ENCODE peak calls at places on chromosomes 6 and 20, in ten cellular contexts. E is KBM-7; Q is A172; B is GM23338; I is anterior cingulate cortex; P is NCI-H524; V is stimulated activated naive CD8-positive, alpha-beta T cell treated with anti-CD3 and anti-CD28 coated beads, Interleukin-15, amount 100 ng/mL, for 72 hours; W is naive thymus-derived CD4-positive, alpha-beta T cell; Z is AG08395; G is activated CD4-positive, alpha-beta T cell treated with anti-CD3 and anti-CD28 coated beads for 36 hours. Y is an unnamed sample.

GRCh38 chr20:5056801-5057599 is 55.7 kb upstream of the SLC23A2 start:
- DNase-seq in G (peak; percentile 84), Q (peak; percentile 62), Z (peak; percentile 53), W (peak; percentile 78), I (peak; percentile 16), E (peak; percentile 86), P (no peak), B (peak; percentile 64), V (peak; percentile 71), Y (peak; percentile 90)

GRCh38 chr6:5132741-5133140 is 47.6 kb downstream of the PPP1R3G start:
- DNase-seq in Q (no peak), Z (peak; percentile 85), G (no peak), I (peak; percentile 29), E (peak; percentile 44), B (peak; percentile 76), P (no peak), V (no peak), W (no peak), Y (no peak)

GRCh38 chr6:145621776-145622175 is 113.5 kb downstream of the EPM2A start:
- DNase-seq in B (no peak), G (no peak), E (no peak), I (no peak), V (no peak), W (no peak), P (no peak), Q (no peak), Z (no peak), Y (no peak)

GRCh38 chr20:33897313-33897912 is 86.3 kb downstream of the CHMP4B start:
- DNase-seq in Z (no peak), W (no peak), B (no peak), P (no peak), G (peak; percentile 29), V (no peak), Q (peak; percentile 41), E (no peak), I (no peak), Y (peak; percentile 36)

GRCh38 chr6:112234596-112234995 is 19.8 kb downstream of the LAMA4 start:
- DNase-seq in P (no peak), E (no peak), I (no peak), Q (no peak), W (no peak), B (no peak), V (no peak), Z (no peak), G (no peak), Y (no peak)

GRCh38 chr20:60055740-60056139 is 97.5 kb downstream of the CDH26 start:
- DNase-seq in B (no peak), W (peak; percentile 45), G (peak; percentile 61), V (peak; percentile 43), Q (peak; percentile 30), E (peak; percentile 84), P (no peak), I (no peak), Z (no peak), Y (peak; percentile 99)

GRCh38 chr6:2542858-2543218 is 207.9 kb downstream of the MYLK4 start:
- DNase-seq in Z (no peak), P (no peak), B (no peak), E (peak; percentile 98), W (peak; percentile 55), G (peak; percentile 58), Q (peak; percentile 91), I (no peak), V (peak; percentile 55), Y (peak; percentile 99)

GRCh38 chr6:148054219-148054618 is 288.4 kb upstream of the SASH1 start:
- DNase-seq in I (no peak), Z (no peak), E (no peak), Q (no peak), G (no peak), B (no peak), P (no peak), W (no peak), V (no peak), Y (no peak)

GRCh38 chr20:34571753-34572152 is 13.2 kb downstream of the MAP1LC3A start:
- DNase-seq in G (no peak), I (no peak), E (no peak), B (peak; percentile 29), Q (no peak), V (no peak), Z (no peak), W (no peak), P (no peak), Y (peak; percentile 39)

GRCh38 chr20:38290829-38291581 is 13.0 kb upstream of the BPI start:
- DNase-seq in B (peak; percentile 92), Z (peak; percentile 55), I (no peak), P (peak; percentile 24), G (peak; percentile 16), Q (peak; percentile 91), W (no peak), E (no peak), V (no peak), Y (peak; percentile 48)

GRCh38 chr6:101276066-101276465 is 117.4 kb upstream of the GRIK2 start:
- DNase-seq in G (no peak), Z (no peak), P (no peak), I (no peak), W (no peak), E (no peak), B (no peak), V (no peak), Q (no peak), Y (no peak)

GRCh38 chr6:85641916-85642773 is 541 bp downstream of the SYNCRIP start:
- DNase-seq in I (peak; percentile 62), V (peak; percentile 62), G (peak; percentile 71), E (peak; percentile 66), Q (no peak), Z (peak; percentile 30), W (peak; percentile 49), B (peak; percentile 68), P (no peak), Y (peak; percentile 76)

GRCh38 chr20:16387661-16388060 is 185.6 kb downstream of the KIF16B start:
- DNase-seq in Z (no peak), B (no peak), Q (no peak), G (no peak), W (no peak), I (no peak), E (peak; percentile 19), P (no peak), V (no peak), Y (peak; percentile 9)

GRCh38 chr6:13352165-13352564 is 23.8 kb upstream of the TBC1D7 start:
- DNase-seq in B (no peak), Q (no peak), I (no peak), E (no peak), V (no peak), P (no peak), G (no peak), W (no peak), Z (no peak), Y (no peak)

GRCh38 chr6:146912730-146913680 is 291.2 kb upstream of the STXBP5 start:
- DNase-seq in Q (no peak), V (no peak), G (no peak), E (no peak), W (no peak), I (no peak), Z (no peak), P (no peak), B (no peak), Y (peak; percentile 40)

GRCh38 chr6:107264357-107264831 is 149.1 kb upstream of the BEND3 start:
- DNase-seq in W (no peak), P (no peak), V (no peak), G (no peak), Q (peak; percentile 69), E (no peak), Z (peak; percentile 26), B (no peak), I (no peak), Y (peak; percentile 18)

GRCh38 chr20:58579819-58580492 is 64.8 kb upstream of the APCDD1L start:
- DNase-seq in W (no peak), Q (no peak), B (no peak), V (no peak), E (no peak), Z (no peak), P (no peak), I (no peak), G (no peak), Y (no peak)

GRCh38 chr6:132202569-132202968 is 198.7 kb downstream of the MOXD1 start:
- DNase-seq in V (no peak), Z (peak; percentile 88), G (no peak), I (no peak), P (no peak), Q (peak; percentile 20), E (no peak), B (no peak), W (no peak), Y (no peak)

GRCh38 chr20:17648782-17649730 is 33.0 kb downstream of the RRBP1 start:
- DNase-seq in E (no peak), G (peak; percentile 60), Z (no peak), I (no peak), B (peak; percentile 47), V (peak; percentile 39), W (peak; percentile 33), P (peak; percentile 52), Q (no peak), Y (peak; percentile 72)

GRCh38 chr20:44619294-44619693 is 32.2 kb downstream of the ADA start:
- DNase-seq in W (no peak), G (no peak), Z (no peak), E (no peak), B (no peak), V (no peak), P (no peak), I (no peak), Q (no peak), Y (no peak)

GRCh38 chr6:5442946-5443345 is 181.6 kb downstream of the FARS2 start:
- DNase-seq in Z (no peak), I (no peak), V (no peak), E (no peak), W (no peak), Q (no peak), P (no peak), G (no peak), B (no peak), Y (no peak)

GRCh38 chr6:61585504-61585903 is 700.5 kb downstream of the KHDRBS2 start:
- DNase-seq in V (no peak), G (no peak), Z (no peak), Q (no peak), B (no peak), E (no peak), P (no peak), I (no peak), W (no peak), Y (no peak)

GRCh38 chr6:41306187-41306854 is 19.8 kb upstream of the TREM1 start:
- DNase-seq in E (peak; percentile 62), B (peak; percentile 85), P (no peak), I (no peak), G (peak; percentile 59), V (peak; percentile 46), Q (peak; percentile 50), W (peak; percentile 34), Z (peak; percentile 40), Y (peak; percentile 58)

GRCh38 chr6:38714239-38715015 is 684 bp upstream of the DNAH8 start:
- DNase-seq in Q (no peak), Z (no peak), P (no peak), B (no peak), I (no peak), G (peak; percentile 26), E (no peak), W (no peak), V (no peak), Y (no peak)

GRCh38 chr6:170283212-170284081 is 7.4 kb downstream of the DLL1 start:
- DNase-seq in Z (no peak), B (no peak), E (no peak), V (no peak), W (no peak), Q (no peak), G (no peak), I (no peak), P (no peak), Y (no peak)

GRCh38 chr20:38997622-38998021 is 35.5 kb downstream of the DHX35 start:
- DNase-seq in P (no peak), I (no peak), B (peak; percentile 17), V (peak; percentile 85), Z (no peak), G (peak; percentile 83), E (peak; percentile 11), W (no peak), Q (no peak), Y (peak; percentile 73)

GRCh38 chr6:20572940-20573339 is 38.7 kb downstream of the CDKAL1 start:
- DNase-seq in V (no peak), E (peak; percentile 47), B (no peak), P (no peak), W (no peak), Q (peak; percentile 11), G (no peak), Z (peak; percentile 35), I (no peak), Y (peak; percentile 74)

GRCh38 chr6:227074-227782 is 65.1 kb upstream of the DUSP22 start:
- DNase-seq in Q (no peak), B (no peak), V (no peak), Z (peak; percentile 24), W (no peak), G (peak; percentile 61), I (peak; percentile 14), E (no peak), P (no peak), Y (peak; percentile 61)